ENCODE peak calls at places on chromosome 7, in nine cellular contexts. Q is uterus; H is adipocyte; Z is esophagus squamous epithelium; W is CD4-positive, alpha-beta memory T cell; C is neuronal stem cell; O is heart right ventricle; R is fibroblast of the aortic adventitia; X is SJCRH30. J is an unnamed sample.

GRCh38 chr7:4245866-4246470 is 436.1 kb upstream of the FOXK1 start:
- DNase-seq in Q (no peak), H (peak), Z (no peak), W (no peak), C (no peak), O (no peak), R (no peak), X (peak), J (no peak)

GRCh38 chr7:17685141-17685540 is 255.2 kb downstream of the SNX13 start:
- DNase-seq in Q (no peak), H (no peak), Z (no peak), W (no peak), C (no peak), O (no peak), R (no peak), X (no peak), J (no peak)

GRCh38 chr7:112638675-112639400 is 151.4 kb downstream of the TMEM168 start:
- DNase-seq in Q (no peak), H (no peak), Z (no peak), W (no peak), C (no peak), O (no peak), R (no peak), X (no peak), J (no peak)

GRCh38 chr7:22943997-22944396 is 69.9 kb downstream of the HYCC1 start:
- DNase-seq in Q (peak), H (peak), Z (no peak), W (no peak), C (no peak), O (no peak), R (peak), X (no peak), J (peak)

GRCh38 chr7:88306590-88307048 is at the start of gene STEAP4:
- DNase-seq in Q (peak), H (peak), Z (peak), W (no peak), C (peak), O (peak), R (peak), X (no peak), J (peak)

GRCh38 chr7:71408276-71408675 is 276.3 kb downstream of the GALNT17 start:
- DNase-seq in Q (no peak), H (no peak), Z (no peak), W (no peak), C (no peak), O (peak), R (no peak), X (no peak), J (no peak)

GRCh38 chr7:5477723-5478531 is 54.3 kb upstream of the TNRC18 start:
- DNase-seq in Q (no peak), H (no peak), Z (no peak), W (no peak), C (no peak), O (no peak), R (no peak), X (no peak), J (no peak)

GRCh38 chr7:151168022-151168786 is 710 bp upstream of the GBX1 start:
- DNase-seq in Q (no peak), H (peak), Z (no peak), W (peak), C (peak), O (peak), R (no peak), X (peak), J (peak)

GRCh38 chr7:151715661-151716338 is 161.1 kb downstream of the PRKAG2 start:
- DNase-seq in Q (no peak), H (no peak), Z (no peak), W (no peak), C (no peak), O (no peak), R (no peak), X (no peak), J (no peak)

GRCh38 chr7:29563590-29564454 is at the start of gene PRR15:
- DNase-seq in Q (no peak), H (peak), Z (no peak), W (no peak), C (no peak), O (peak), R (peak), X (no peak), J (peak)

GRCh38 chr7:32088336-32088975 is 18.2 kb upstream of the PDE1C start:
- DNase-seq in Q (no peak), H (no peak), Z (no peak), W (no peak), C (no peak), O (peak), R (no peak), X (no peak), J (no peak)

GRCh38 chr7:24049296-24049695 is 234.7 kb upstream of the NPY start:
- DNase-seq in Q (no peak), H (no peak), Z (no peak), W (no peak), C (no peak), O (no peak), R (no peak), X (no peak), J (no peak)

GRCh38 chr7:142355328-142355727 is 97.5 kb upstream of the PRSS58 start:
- DNase-seq in Q (no peak), H (peak), Z (no peak), W (no peak), C (no peak), O (no peak), R (peak), X (no peak), J (no peak)

GRCh38 chr7:89623018-89623672 is 531.1 kb upstream of the STEAP1 start:
- DNase-seq in Q (no peak), H (peak), Z (no peak), W (no peak), C (peak), O (no peak), R (peak), X (peak), J (peak)

GRCh38 chr7:3067193-3067592 is 23.5 kb upstream of the CARD11 start:
- DNase-seq in Q (no peak), H (no peak), Z (no peak), W (peak), C (no peak), O (no peak), R (no peak), X (no peak), J (no peak)

GRCh38 chr7:138979988-138980574 is 1.1 kb downstream of the KIAA1549 start:
- DNase-seq in Q (no peak), H (peak), Z (no peak), W (no peak), C (no peak), O (no peak), R (peak), X (no peak), J (peak)

GRCh38 chr7:79217468-79217867 is 236.0 kb downstream of the MAGI2 start:
- DNase-seq in Q (no peak), H (no peak), Z (no peak), W (no peak), C (no peak), O (no peak), R (peak), X (no peak), J (peak)

GRCh38 chr7:155377837-155378579 is 79.9 kb upstream of the EN2 start:
- DNase-seq in Q (no peak), H (peak), Z (no peak), W (no peak), C (no peak), O (no peak), R (peak), X (no peak), J (peak)

GRCh38 chr7:36048141-36048901 is 104.7 kb upstream of the EEPD1 start:
- DNase-seq in Q (peak), H (peak), Z (no peak), W (no peak), C (no peak), O (no peak), R (peak), X (no peak), J (peak)

GRCh38 chr7:21939136-21939857 is 6.4 kb downstream of the CDCA7L start:
- DNase-seq in Q (no peak), H (no peak), Z (no peak), W (no peak), C (no peak), O (no peak), R (peak), X (no peak), J (no peak)

GRCh38 chr7:16422100-16422430 is 727 bp upstream of the CRPPA start:
- DNase-seq in Q (no peak), H (peak), Z (no peak), W (no peak), C (no peak), O (no peak), R (peak), X (no peak), J (peak)

GRCh38 chr7:57305192-57305748 is 144.7 kb upstream of the ZNF716 start:
- DNase-seq in Q (no peak), H (no peak), Z (no peak), W (no peak), C (no peak), O (no peak), R (no peak), X (peak), J (no peak)

GRCh38 chr7:150378115-150378852 is 846 bp upstream of the ZNF775 start:
- DNase-seq in Q (peak), H (peak), Z (no peak), W (peak), C (peak), O (no peak), R (peak), X (peak), J (peak)

GRCh38 chr7:98265841-98266271 is 13.8 kb upstream of the TECPR1 start:
- DNase-seq in Q (no peak), H (peak), Z (no peak), W (no peak), C (no peak), O (no peak), R (no peak), X (no peak), J (peak)

GRCh38 chr7:84975586-84976185 is 211.2 kb downstream of the SEMA3D start:
- DNase-seq in Q (no peak), H (peak), Z (no peak), W (no peak), C (no peak), O (no peak), R (peak), X (no peak), J (peak)

GRCh38 chr7:123122951-123123350 is 76.8 kb downstream of the SLC13A1 start:
- DNase-seq in Q (no peak), H (no peak), Z (no peak), W (no peak), C (no peak), O (no peak), R (no peak), X (no peak), J (no peak)

GRCh38 chr7:77837275-77837674 is 38.7 kb downstream of the PHTF2 start:
- DNase-seq in Q (no peak), H (no peak), Z (no peak), W (no peak), C (no peak), O (no peak), R (no peak), X (no peak), J (no peak)

GRCh38 chr7:121330053-121330833 is 1.4 kb downstream of the WNT16 start:
- DNase-seq in Q (no peak), H (peak), Z (no peak), W (no peak), C (peak), O (no peak), R (no peak), X (peak), J (no peak)

GRCh38 chr7:46170792-46171191 is 249.7 kb upstream of the IGFBP3 start:
- DNase-seq in Q (no peak), H (no peak), Z (no peak), W (no peak), C (no peak), O (no peak), R (no peak), X (no peak), J (no peak)

GRCh38 chr7:55545496-55545895 is 26.8 kb downstream of the VOPP1 start:
- DNase-seq in Q (no peak), H (peak), Z (no peak), W (no peak), C (no peak), O (no peak), R (peak), X (no peak), J (peak)

GRCh38 chr7:977326-978048 is 2.1 kb upstream of the COX19 start:
- DNase-seq in Q (no peak), H (no peak), Z (no peak), W (no peak), C (no peak), O (no peak), R (no peak), X (peak), J (no peak)

GRCh38 chr7:149773446-149774236 is at the start of gene ZNF467:
- DNase-seq in Q (peak), H (peak), Z (no peak), W (peak), C (no peak), O (peak), R (peak), X (no peak), J (peak)

DNA sequence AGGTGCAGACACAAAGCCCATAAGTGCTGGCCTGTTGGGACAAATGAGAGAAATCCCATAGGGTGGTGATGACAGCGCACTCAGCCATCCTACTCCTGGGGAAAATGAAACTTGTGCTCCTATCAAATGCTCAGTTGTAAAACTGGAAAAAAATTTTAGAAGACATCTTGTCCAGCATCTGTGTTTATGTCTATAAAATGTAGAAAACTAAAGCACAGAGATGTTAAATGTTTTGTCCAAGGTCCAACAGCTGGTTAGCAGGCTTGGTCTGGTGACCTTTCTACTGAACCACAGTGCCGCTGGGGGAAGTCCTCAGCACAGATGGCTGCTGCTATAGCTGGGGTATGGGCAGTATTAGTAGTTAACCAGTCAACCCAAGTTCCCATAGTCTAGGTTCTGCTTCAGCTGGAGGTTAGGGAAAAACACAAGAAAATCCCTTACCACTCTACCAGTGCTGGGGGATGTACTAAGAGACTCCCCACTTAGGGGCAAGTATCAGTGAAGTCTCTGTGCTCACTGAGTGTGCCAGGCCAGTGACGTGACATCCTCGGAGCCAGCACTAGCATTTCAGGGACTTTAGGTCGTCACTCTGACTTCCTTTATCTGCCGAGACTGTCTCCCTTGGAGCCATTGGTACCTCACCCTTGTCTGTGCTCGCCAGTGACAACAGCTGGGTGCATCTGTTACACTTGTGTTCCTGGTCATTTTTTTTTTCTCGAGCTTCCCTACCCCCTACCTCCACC is 1.9 kb downstream of the TSPAN33 start:
- DNase-seq in Q (no peak), H (peak), Z (no peak), W (no peak), C (no peak), O (no peak), R (no peak), X (no peak), J (peak)
- H3K4me3 ChIP-seq in Q (no peak), H (no peak), Z (no peak), W (no peak), C (no peak), O (no peak), R (no peak), X (no peak), J (no peak)

DNA sequence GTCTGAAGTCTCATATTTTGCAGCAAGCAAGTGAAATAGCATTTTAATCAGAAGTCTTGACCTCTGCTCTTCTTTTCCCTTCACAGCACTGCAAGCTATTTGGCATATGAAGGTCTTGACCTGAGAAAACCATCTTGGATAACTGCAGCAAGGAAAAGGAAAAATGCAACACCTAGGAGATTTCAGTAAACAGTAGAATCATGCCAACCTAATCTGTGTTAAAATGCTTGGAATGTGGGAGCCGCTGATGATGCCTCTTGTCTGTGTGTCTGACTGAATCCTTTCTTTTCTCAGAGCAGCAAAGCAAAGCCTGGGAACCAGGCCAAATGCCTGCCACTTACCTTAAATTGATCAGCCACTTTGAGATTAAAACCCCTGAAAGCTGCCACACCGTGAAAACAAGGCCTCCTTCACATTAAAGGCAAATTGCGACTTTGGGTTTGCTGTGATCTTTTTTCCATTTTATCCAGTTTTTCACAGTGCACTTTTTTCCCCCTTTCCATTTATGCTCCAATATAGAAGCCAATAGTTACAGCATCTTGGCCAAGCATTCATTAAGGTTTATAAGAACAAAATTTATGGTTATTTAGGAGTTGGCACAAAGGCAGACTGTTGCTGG is 80.5 kb upstream of the CDK6 start:
- DNase-seq in Q (no peak), H (peak), Z (no peak), W (no peak), C (peak), O (no peak), R (peak), X (peak), J (no peak)
- H3K4me3 ChIP-seq in Q (no peak), H (peak), Z (no peak), W (no peak), C (no peak), O (no peak), R (no peak), X (no peak), J (no peak)

DNA sequence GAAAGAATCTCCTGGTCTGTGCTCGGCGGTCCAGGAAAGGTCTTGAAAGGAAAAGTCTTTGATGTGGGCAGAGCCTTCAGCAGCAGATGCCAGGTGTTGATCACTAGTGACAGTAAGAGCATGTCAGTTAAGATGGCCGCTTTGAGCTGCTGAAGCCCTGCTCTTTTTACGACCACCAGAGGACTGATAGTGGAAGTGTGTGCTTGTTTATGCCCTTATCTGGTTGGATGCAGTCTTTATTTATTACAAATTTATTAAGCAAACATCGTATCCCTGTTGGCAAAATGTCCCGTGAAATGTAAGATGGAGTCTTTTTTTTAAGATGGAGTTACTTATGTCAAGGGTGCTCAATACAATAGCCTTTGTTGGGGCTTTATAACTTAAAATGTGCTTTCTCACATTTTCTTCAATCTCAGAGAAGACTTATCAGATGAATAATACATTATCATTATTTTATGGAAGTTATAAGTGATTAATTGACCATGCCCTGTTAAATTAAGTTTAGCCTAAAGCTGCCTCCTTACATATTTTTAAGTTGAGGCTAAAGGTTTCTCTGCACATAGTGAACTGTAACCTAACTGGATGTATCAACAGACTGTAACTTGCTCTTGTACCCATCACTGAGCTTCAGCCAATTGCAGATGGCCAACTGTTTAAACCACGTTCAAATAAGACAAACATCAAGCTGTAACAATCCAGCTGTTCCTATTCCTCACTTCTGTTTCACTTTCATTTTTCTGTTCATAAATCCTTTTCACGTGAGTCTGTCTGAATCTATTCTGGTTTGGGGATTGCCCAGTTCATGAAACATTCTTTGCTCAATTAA is 97.4 kb upstream of the PIK3CG start:
- DNase-seq in Q (no peak), H (peak), Z (no peak), W (peak), C (no peak), O (no peak), R (peak), X (no peak), J (peak)
- H3K4me3 ChIP-seq in Q (no peak), H (peak), Z (no peak), W (no peak), C (no peak), O (no peak), R (no peak), X (peak), J (peak)

GRCh38 chr7:102444961-102445673 is 11.7 kb downstream of the ORAI2 start:
- DNase-seq in Q (no peak), H (no peak), Z (no peak), W (no peak), C (no peak), O (no peak), R (no peak), X (no peak), J (no peak)
- H3K4me3 ChIP-seq in Q (no peak), H (no peak), Z (no peak), W (no peak), C (no peak), O (no peak), R (no peak), X (no peak), J (no peak)

DNA sequence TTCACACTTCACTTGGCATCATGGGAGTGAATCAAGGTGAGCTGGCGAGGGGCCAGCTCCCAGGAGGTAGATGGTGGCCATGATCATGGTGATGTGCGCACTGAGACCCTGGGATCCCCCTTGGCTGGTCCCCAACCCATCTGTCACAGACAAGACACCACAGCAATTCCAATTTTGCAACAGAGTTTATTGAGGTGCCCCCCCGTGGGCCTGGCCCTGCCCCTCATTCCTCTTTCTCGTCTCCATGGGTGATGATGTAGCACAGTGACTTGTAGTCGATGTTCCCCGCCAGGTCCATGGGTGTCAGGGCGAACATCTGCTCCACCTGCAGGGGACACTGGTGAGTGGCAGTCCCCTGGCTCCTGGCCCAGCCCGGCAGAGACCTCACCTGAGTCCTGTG is 2.4 kb downstream of the MYL7 start:
- DNase-seq in Q (no peak), H (no peak), Z (no peak), W (no peak), C (no peak), O (no peak), R (no peak), X (no peak), J (no peak)
- H3K4me3 ChIP-seq in Q (no peak), H (no peak), Z (no peak), W (no peak), C (no peak), O (no peak), R (no peak), X (no peak), J (no peak)

GRCh38 chr7:8120390-8121058 is 141.4 kb downstream of the ICA1 start:
- DNase-seq in Q (no peak), H (no peak), Z (no peak), W (no peak), C (no peak), O (no peak), R (no peak), X (no peak), J (no peak)
- H3K4me3 ChIP-seq in Q (no peak), H (no peak), Z (no peak), W (no peak), C (no peak), O (no peak), R (no peak), X (no peak), J (no peak)

GRCh38 chr7:100427762-100428198 is 723 bp downstream of the ZCWPW1 start:
- DNase-seq in Q (no peak), H (no peak), Z (no peak), W (no peak), C (no peak), O (no peak), R (no peak), X (no peak), J (no peak)
- H3K4me3 ChIP-seq in Q (peak), H (peak), Z (peak), W (no peak), C (peak), O (peak), R (peak), X (no peak), J (peak)